ENCODE peak calls at places on chromosomes 1 and 21, in seven cellular contexts. C, M, U, D, X, R and J are unnamed samples.
A peak's percentile ranks its signal among the peaks of the same experiment; 100 is the strongest.

GRCh38 chr1:176157995-176158394 is 49.1 kb downstream of the COP1 start:
- DNase-seq in C (no peak), R (no peak), X (peak; percentile 17), D (no peak), U (no peak), M (no peak), J (no peak)

GRCh38 chr1:72062584-72062983 is 219.8 kb downstream of the NEGR1 start:
- DNase-seq in M (no peak), X (no peak), C (no peak), R (no peak), D (no peak), U (no peak), J (no peak)

GRCh38 chr1:228804173-228804572 is 68.9 kb downstream of the RHOU start:
- DNase-seq in D (no peak), M (no peak), X (no peak), U (no peak), C (no peak), R (no peak), J (no peak)

GRCh38 chr1:14140800-14141526 is 441.0 kb downstream of the PRDM2 start:
- DNase-seq in D (no peak), R (no peak), C (no peak), U (peak; percentile 74), X (peak; percentile 67), M (peak; percentile 67), J (peak; percentile 37)

GRCh38 chr1:111275780-111276433 is 14.7 kb upstream of the CHIA start:
- DNase-seq in X (peak; percentile 6), R (no peak), M (no peak), D (no peak), C (no peak), U (no peak), J (peak; percentile 60)

GRCh38 chr1:3275471-3276340 is 178.8 kb upstream of the ARHGEF16 start:
- DNase-seq in M (no peak), D (no peak), R (no peak), C (no peak), U (no peak), X (peak; percentile 10), J (no peak)

GRCh38 chr1:204692320-204692851 is 6.8 kb upstream of the LRRN2 start:
- DNase-seq in R (no peak), M (no peak), C (no peak), U (no peak), D (no peak), X (no peak), J (peak; percentile 52)

GRCh38 chr1:221620437-221621384 is 121.2 kb downstream of the DUSP10 start:
- DNase-seq in M (no peak), D (no peak), X (peak; percentile 85), C (no peak), R (peak; percentile 30), U (peak; percentile 45), J (peak; percentile 61)

GRCh38 chr21:40615503-40616376 is 231.2 kb downstream of the DSCAM start:
- DNase-seq in R (no peak), D (no peak), X (no peak), M (no peak), C (no peak), U (peak; percentile 18), J (no peak)

GRCh38 chr1:205983925-205984725 is 19.1 kb downstream of the RAB7B start:
- DNase-seq in C (no peak), U (peak; percentile 16), D (peak; percentile 76), R (peak; percentile 47), M (peak; percentile 77), X (peak; percentile 58), J (peak; percentile 78)

GRCh38 chr1:206479164-206480125 is 9.2 kb downstream of the IKBKE start:
- DNase-seq in C (no peak), M (peak; percentile 79), R (peak; percentile 42), X (peak; percentile 79), D (peak; percentile 86), U (peak; percentile 69), J (peak; percentile 95)

GRCh38 chr1:3453203-3453761 is 1.2 kb upstream of the ARHGEF16 start:
- DNase-seq in R (peak; percentile 5), M (peak; percentile 75), U (peak; percentile 11), C (no peak), D (peak; percentile 81), X (peak; percentile 69), J (peak; percentile 90)

GRCh38 chr1:215192306-215192705 is 109.8 kb downstream of the KCNK2 start:
- DNase-seq in U (no peak), M (no peak), D (no peak), C (peak; percentile 31), X (peak; percentile 55), R (no peak), J (peak; percentile 85)

GRCh38 chr1:243421784-243422183 is 165.9 kb downstream of the SDCCAG8 start:
- DNase-seq in C (peak; percentile 16), U (peak; percentile 81), M (no peak), X (peak; percentile 93), D (peak; percentile 29), R (peak; percentile 67), J (peak; percentile 93)